ENCODE peak calls at places on chromosome 5, in four cellular contexts. L is tibial artery; C is choroid plexus epithelial cell; R is CD8-positive, alpha-beta T cell. H is an unnamed sample.
A peak's percentile ranks its signal among the peaks of the same experiment; 100 is the strongest.

GRCh38 chr5:91302335-91302734 is 80.8 kb downstream of the ARRDC3 start:
- DNase-seq in R (no peak), C (no peak), L (no peak), H (no peak)

GRCh38 chr5:176912115-176912514 is 13.0 kb upstream of the HK3 start:
- DNase-seq in C (no peak), R (no peak), L (no peak), H (no peak)

GRCh38 chr5:129074903-129075302 is 19.6 kb upstream of the ISOC1 start:
- DNase-seq in R (no peak), C (no peak), L (no peak), H (no peak)

GRCh38 chr5:11912-12311 is 80.1 kb upstream of the PLEKHG4B start:
- DNase-seq in L (no peak), C (peak; percentile 15), R (no peak), H (no peak)

GRCh38 chr5:75509956-75510355 is 1.5 kb downstream of the CERT1 start:
- DNase-seq in C (peak; percentile 87), L (peak; percentile 70), R (no peak), H (no peak)

GRCh38 chr5:133669472-133669871 is 57.1 kb upstream of the FSTL4 start:
- DNase-seq in R (no peak), C (no peak), L (no peak), H (no peak)

GRCh38 chr5:132389051-132389331 is 19.5 kb downstream of the SLC22A5 start:
- DNase-seq in C (peak; percentile 33), R (no peak), L (no peak), H (no peak)

GRCh38 chr5:30099634-30100033 is 1093.9 kb upstream of the CDH6 start:
- DNase-seq in L (no peak), R (no peak), C (peak; percentile 96), H (no peak)

GRCh38 chr5:1293416-1293996 is 1.4 kb downstream of the TERT start:
- DNase-seq in L (no peak), R (peak; percentile 45), C (no peak), H (no peak)

GRCh38 chr5:140802781-140803271 is 2.0 kb downstream of the PCDHA3 start:
- DNase-seq in C (no peak), L (no peak), R (no peak), H (no peak)

GRCh38 chr5:126366199-126366560 is 57.0 kb upstream of the GRAMD2B start:
- DNase-seq in C (no peak), R (no peak), L (no peak), H (no peak)

GRCh38 chr5:115961413-115962238 is 649 bp upstream of the LVRN start:
- DNase-seq in R (no peak), C (no peak), L (no peak), H (no peak)

GRCh38 chr5:68255305-68256130 is 40.0 kb downstream of the PIK3R1 start:
- DNase-seq in C (no peak), R (no peak), L (no peak), H (no peak)
- H3K4me3 ChIP-seq in C (no peak overlapping the region), R (no peak overlapping the region), L (no peak overlapping the region), H (no peak overlapping the region)

DNA sequence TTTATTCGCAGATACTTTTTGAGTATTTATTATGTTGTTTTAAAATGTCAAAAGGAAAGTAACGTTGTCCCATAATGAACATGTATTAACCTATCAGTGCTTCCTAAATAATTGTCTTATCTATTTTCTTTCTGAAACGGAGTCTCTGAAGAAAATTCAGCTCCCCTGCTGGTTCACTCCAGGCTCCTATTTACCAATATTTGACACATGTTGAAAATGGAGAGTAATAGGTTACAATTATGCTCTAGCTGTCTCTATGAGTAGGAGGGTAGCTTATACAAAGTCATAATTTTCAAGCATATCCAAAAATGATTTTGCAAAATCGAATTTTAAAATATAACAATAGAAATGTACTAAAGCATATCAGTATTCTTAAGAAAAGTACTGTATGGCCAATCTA is 844.1 kb downstream of the CDH18 start:
- DNase-seq in R (no peak), L (no peak), C (no peak), H (no peak)
- H3K4me3 ChIP-seq in R (no peak overlapping the region), L (no peak overlapping the region), C (no peak overlapping the region), H (no peak overlapping the region)

GRCh38 chr5:96655506-96655905 is 6.7 kb upstream of the CAST start:
- DNase-seq in L (no peak), R (no peak), C (peak; percentile 27), H (no peak)
- H3K4me3 ChIP-seq in L (no peak overlapping the region), R (no peak overlapping the region), C (no peak overlapping the region), H (no peak overlapping the region)

GRCh38 chr5:171311698-171312083 is 2.6 kb downstream of the TLX3 start:
- DNase-seq in L (no peak), R (no peak), C (no peak), H (no peak)
- H3K4me3 ChIP-seq in L (no peak overlapping the region), R (no peak overlapping the region), C (no peak overlapping the region), H (no peak overlapping the region)

GRCh38 chr5:139004374-139005307 is 129.5 kb upstream of the LRRTM2 start:
- DNase-seq in C (no peak), L (no peak), R (no peak), H (no peak)
- H3K4me3 ChIP-seq in C (no peak overlapping the region), L (no peak overlapping the region), R (no peak overlapping the region), H (no peak overlapping the region)

GRCh38 chr5:179509845-179510244 is 40.5 kb upstream of the RUFY1 start:
- DNase-seq in R (no peak), C (no peak), L (no peak), H (no peak)

GRCh38 chr5:179509239-179509638 is 41.1 kb upstream of the RUFY1 start:
- DNase-seq in C (no peak), L (no peak), R (no peak), H (no peak)

GRCh38 chr5:179504600-179505396 is 45.6 kb upstream of the RUFY1 start:
- DNase-seq in L (no peak), R (no peak), C (peak; percentile 74), H (no peak)

GRCh38 chr5:179505636-179506261 is 44.6 kb upstream of the RUFY1 start:
- DNase-seq in C (no peak), L (no peak), R (no peak), H (no peak)

GRCh38 chr5:179504191-179504590 is 46.2 kb upstream of the RUFY1 start:
- DNase-seq in R (no peak), L (no peak), C (no peak), H (no peak)
- H3K4me3 ChIP-seq in R (no peak overlapping the region), L (no peak overlapping the region), C (no peak overlapping the region), H (no peak overlapping the region)